ENCODE peak calls at places on chromosomes 7 and 10, in five cellular contexts. P, A, H, N and I are unnamed samples.

GRCh38 chr10:44393051-44393630 is 8.2 kb upstream of the CXCL12 start:
- DNase-seq in N (no peak), P (no peak), H (no peak), A (no peak), I (peak)

GRCh38 chr10:75646218-75646915 is 214.9 kb downstream of the LRMDA start:
- DNase-seq in N (no peak), P (no peak), A (no peak), H (no peak), I (peak)

GRCh38 chr7:33926535-33926934 is 21.2 kb downstream of the BMPER start:
- DNase-seq in A (no peak), P (no peak), H (no peak), N (no peak), I (no peak)

GRCh38 chr10:19683326-19683725 is 132.9 kb upstream of the PLXDC2 start:
- DNase-seq in P (no peak), A (no peak), H (no peak), N (no peak), I (no peak)

GRCh38 chr7:19210883-19211282 is 65.7 kb upstream of the FERD3L start:
- DNase-seq in P (no peak), H (no peak), N (no peak), A (no peak), I (no peak)

GRCh38 chr7:19011212-19011611 is 106.2 kb downstream of the TWIST1 start:
- DNase-seq in P (no peak), N (no peak), A (no peak), H (no peak), I (no peak)

GRCh38 chr7:353746-354325 is 63.9 kb downstream of the FOXL3 start:
- DNase-seq in A (no peak), P (no peak), H (no peak), N (no peak), I (no peak)

GRCh38 chr10:90969947-90970673 is 49.2 kb upstream of the ANKRD1 start:
- DNase-seq in H (no peak), A (no peak), N (no peak), P (no peak), I (no peak)

GRCh38 chr10:126585249-126585986 is 85.1 kb downstream of the C10orf90 start:
- DNase-seq in A (no peak), P (no peak), N (no peak), H (no peak), I (no peak)

GRCh38 chr7:38775503-38775902 is 133.5 kb downstream of the VPS41 start:
- DNase-seq in A (no peak), P (no peak), H (no peak), N (no peak), I (no peak)

GRCh38 chr7:129969881-129970446 is 17.2 kb upstream of the UBE2H start:
- DNase-seq in H (no peak), P (no peak), N (no peak), A (peak), I (no peak)

GRCh38 chr7:150737265-150738055 is at the start of gene GIMAP5:
- DNase-seq in A (no peak), H (no peak), P (no peak), N (peak), I (no peak)

GRCh38 chr10:11822031-11822756 is 962 bp upstream of the PROSER2 start:
- DNase-seq in H (no peak), P (no peak), N (no peak), A (no peak), I (no peak)

GRCh38 chr10:47030191-47030698 is 119.0 kb downstream of the PTPN20 start:
- DNase-seq in P (no peak), A (peak), N (no peak), H (no peak), I (no peak)

GRCh38 chr7:147419001-147419400 is 1171.6 kb upstream of the C7orf33 start:
- DNase-seq in N (no peak), A (no peak), H (no peak), P (no peak), I (no peak)

GRCh38 chr7:98210513-98211220 is 572 bp upstream of the BHLHA15 start:
- DNase-seq in H (no peak), P (peak), N (peak), A (no peak), I (no peak)

GRCh38 chr10:48506147-48506917 is 98.5 kb downstream of the ARHGAP22 start:
- DNase-seq in H (no peak), A (no peak), N (no peak), P (peak), I (peak)

GRCh38 chr10:47152861-47153349 is 147.1 kb upstream of the GDF10 start:
- DNase-seq in N (no peak), A (no peak), P (no peak), H (no peak), I (peak)

GRCh38 chr7:46806856-46807255 is 775.1 kb downstream of the TNS3 start:
- DNase-seq in N (no peak), P (no peak), A (no peak), H (no peak), I (no peak)

GRCh38 chr7:145169908-145170307 is 334.1 kb upstream of the TPK1 start:
- DNase-seq in A (no peak), P (no peak), N (no peak), H (no peak), I (no peak)

GRCh38 chr7:116259821-116260440 is 49.6 kb downstream of the TES start:
- DNase-seq in P (no peak), A (no peak), H (no peak), N (no peak), I (no peak)

GRCh38 chr7:98399903-98400537 is 870 bp downstream of the BAIAP2L1 start:
- DNase-seq in N (no peak), H (no peak), A (no peak), P (no peak), I (no peak)

GRCh38 chr7:34165927-34166550 is 260.7 kb downstream of the BMPER start:
- DNase-seq in H (no peak), P (no peak), N (no peak), A (no peak), I (no peak)

GRCh38 chr10:24897326-24897926 is 55.0 kb downstream of the PRTFDC1 start:
- DNase-seq in P (no peak), H (no peak), N (no peak), A (no peak), I (peak)

GRCh38 chr7:16753932-16754571 is 497 bp downstream of the TSPAN13 start:
- DNase-seq in A (peak), P (peak), N (peak), H (no peak), I (no peak)

GRCh38 chr10:110510730-110511129 is 13.0 kb downstream of the DUSP5 start:
- DNase-seq in H (no peak), P (no peak), A (no peak), N (peak), I (no peak)
- TF ChIP-seq POLR2A in H (no peak), P (no peak), A (no peak), N (no peak), I (no peak)

DNA sequence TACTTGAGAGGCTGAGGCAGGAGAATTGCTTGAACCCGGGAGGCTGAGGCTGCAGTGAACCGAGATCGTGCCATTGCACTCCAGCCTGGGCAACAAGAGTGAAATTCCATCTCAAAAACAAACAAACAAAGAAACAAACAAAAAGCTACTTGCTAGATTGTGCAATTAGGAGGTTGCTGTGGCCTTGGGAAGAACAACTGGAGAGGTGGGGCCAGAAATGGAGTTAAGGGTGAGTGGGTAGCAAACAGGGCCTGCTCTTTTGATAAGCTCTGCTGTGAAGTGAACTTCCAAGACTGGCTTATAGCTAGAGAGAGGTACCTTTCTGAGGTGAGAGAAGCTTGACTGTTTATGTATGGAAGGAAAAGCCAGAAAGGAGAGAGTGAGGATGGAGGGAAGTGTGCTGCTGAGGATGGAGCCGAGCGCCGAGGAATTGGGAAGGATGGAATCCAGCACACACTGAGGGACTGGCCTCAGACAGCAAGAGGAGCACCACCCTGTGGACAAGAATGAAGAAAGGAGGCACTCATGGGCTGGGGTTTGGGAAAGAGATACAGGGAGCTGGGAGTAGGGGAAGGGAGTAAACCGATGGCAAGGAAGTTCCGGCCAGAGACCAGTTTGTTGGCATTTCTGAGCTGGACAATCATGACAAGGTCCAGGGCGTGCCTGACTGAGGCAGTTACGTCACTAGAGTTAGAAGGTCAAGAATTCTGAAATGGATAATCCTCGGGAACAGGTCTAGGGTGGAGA is 7.0 kb upstream of the RPEL1 start:
- DNase-seq in A (no peak), N (peak), H (peak), P (no peak), I (no peak)
- TF ChIP-seq CTCF in A (no peak), N (no peak), H (no peak), P (no peak), I (peak)

DNA sequence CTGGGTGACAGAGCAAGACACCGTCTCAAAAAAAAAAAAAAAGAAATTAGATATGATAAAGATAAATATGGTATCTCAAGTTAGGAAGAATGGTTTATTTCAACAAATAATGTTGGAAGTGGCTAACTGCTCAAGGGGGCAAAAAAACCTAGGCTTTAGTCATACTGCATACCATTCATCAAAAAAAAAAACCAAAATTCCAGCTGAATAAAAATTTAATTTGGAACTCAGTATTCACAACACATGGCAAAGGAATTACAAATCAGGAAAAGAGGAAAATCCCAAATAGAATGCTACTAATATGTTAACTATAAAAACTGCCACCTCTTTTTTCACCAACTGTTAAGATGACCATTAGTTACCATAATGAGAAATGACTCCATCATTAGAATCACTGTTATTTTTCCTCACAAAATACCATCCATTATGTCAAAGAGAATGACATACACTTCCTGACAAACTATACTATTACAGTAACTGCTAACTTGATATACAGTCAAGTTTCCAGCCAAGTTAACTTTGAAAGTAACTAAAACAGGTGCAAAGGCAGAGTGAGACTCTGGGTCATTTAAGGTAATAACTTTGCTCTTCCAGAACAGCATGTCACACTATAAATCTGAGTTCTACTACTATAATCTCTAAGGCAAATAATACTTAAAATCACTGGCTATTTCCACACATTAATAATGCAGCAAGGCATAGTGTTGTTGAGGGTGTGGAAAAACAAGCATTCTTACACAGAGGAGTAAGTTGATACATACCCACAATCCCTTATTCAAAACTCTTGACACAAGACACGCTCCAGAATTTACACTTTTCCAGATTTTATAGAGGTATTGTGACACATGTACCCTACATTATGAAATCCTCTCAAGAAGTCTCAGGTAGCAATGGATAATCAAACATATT is 10.2 kb downstream of the KBTBD2 start:
- DNase-seq in H (no peak), A (no peak), N (no peak), P (no peak), I (no peak)
- H3K4me3 ChIP-seq in H (no peak), A (no peak), N (no peak), P (no peak), I (no peak)

DNA sequence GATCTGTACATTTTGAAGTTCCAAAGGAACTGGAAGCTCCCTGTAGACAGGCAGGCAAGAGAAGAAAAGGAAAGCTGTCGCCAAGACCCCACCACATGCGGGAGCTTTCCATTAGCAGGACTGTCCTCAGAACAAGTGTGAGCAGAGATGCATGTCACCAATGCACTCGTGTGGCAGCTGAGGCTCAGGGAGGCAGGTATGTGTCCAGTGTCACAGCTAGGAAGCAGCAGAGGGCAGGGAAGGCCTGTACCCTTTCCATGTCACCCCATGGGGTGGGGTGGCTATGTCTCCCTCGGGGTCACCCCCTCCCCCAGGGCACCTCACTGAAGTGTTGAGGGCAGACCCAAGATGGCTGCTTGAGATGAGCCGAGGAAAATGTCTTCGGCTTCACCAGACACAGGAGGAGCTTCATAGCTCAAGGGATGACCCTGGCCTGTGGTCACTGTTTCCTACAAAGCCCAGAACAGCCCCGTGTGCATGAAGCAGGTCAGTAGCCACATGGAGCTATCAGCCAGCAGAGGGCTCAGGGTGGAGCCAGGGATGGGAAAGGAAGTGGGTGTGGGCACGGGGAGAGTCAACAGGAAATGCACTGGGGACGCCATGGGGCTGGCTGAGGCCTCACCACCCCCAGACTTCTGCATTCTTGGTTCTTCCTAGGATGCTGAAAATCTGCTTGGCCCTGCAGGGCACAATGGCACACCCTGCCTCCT is 96.6 kb downstream of the FAM53B start:
- DNase-seq in A (no peak), H (peak), P (no peak), N (peak), I (no peak)
- TF ChIP-seq POLR2A in A (no peak), H (no peak), P (no peak), N (no peak), I (no peak)

DNA sequence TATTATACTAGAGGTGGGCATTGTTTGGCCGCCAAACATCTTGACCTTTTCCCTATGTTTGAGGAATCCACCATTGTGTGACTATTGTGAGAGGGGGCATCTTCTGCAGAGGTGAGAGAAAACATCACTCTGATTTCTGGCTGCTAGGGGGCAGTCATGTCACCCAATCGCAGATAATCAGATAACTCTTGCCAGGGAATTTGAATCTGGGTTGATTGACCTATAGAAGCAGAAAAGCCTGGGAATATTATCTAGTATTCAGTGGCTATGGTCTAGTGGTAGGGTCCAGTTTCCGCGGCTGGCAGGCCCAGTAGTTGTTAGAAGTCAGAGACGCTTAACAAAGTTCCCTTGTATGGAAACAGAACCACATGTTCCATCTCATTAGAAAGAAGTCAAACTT is 808.5 kb downstream of the PHTF2 start:
- DNase-seq in A (no peak), P (no peak), H (no peak), N (no peak), I (no peak)
- TF ChIP-seq CTCF in A (no peak), P (no peak), H (no peak), N (no peak), I (peak)

GRCh38 chr10:129048513-129048912 is 418.5 kb upstream of the MGMT start:
- DNase-seq in P (no peak), H (no peak), A (no peak), N (no peak), I (no peak)

GRCh38 chr10:129046074-129046681 is 420.9 kb upstream of the MGMT start:
- DNase-seq in N (no peak), H (peak), P (no peak), A (no peak), I (no peak)

GRCh38 chr10:129047585-129047984 is 419.5 kb upstream of the MGMT start:
- DNase-seq in N (no peak), P (no peak), H (no peak), A (no peak), I (no peak)

GRCh38 chr10:129047001-129047400 is 420.0 kb upstream of the MGMT start:
- DNase-seq in P (no peak), N (no peak), A (no peak), H (no peak), I (no peak)

DNA sequence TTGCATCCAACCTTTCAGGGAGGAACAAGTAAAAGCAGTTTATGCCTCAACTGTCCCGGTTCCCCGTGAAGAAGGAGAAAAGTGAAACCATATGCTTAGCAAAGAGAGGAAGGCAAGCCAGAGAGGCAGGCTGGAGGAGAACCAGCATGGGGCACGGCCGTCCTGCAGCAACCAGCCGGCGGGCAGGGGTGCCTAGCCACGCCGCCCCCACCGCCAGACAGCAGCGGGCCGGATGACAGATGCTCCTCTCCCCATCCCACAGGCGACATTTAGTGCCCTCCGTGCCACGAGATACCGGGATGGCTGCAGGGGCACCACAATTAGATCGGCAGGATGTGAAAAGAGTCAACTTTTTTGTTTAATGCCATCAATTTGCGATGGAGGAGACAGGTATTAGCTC is 421.4 kb upstream of the MGMT start:
- DNase-seq in H (no peak), P (no peak), A (no peak), N (no peak), I (no peak)
- H3K4me3 ChIP-seq in H (peak), P (no peak), A (peak), N (no peak), I (peak)

DNA sequence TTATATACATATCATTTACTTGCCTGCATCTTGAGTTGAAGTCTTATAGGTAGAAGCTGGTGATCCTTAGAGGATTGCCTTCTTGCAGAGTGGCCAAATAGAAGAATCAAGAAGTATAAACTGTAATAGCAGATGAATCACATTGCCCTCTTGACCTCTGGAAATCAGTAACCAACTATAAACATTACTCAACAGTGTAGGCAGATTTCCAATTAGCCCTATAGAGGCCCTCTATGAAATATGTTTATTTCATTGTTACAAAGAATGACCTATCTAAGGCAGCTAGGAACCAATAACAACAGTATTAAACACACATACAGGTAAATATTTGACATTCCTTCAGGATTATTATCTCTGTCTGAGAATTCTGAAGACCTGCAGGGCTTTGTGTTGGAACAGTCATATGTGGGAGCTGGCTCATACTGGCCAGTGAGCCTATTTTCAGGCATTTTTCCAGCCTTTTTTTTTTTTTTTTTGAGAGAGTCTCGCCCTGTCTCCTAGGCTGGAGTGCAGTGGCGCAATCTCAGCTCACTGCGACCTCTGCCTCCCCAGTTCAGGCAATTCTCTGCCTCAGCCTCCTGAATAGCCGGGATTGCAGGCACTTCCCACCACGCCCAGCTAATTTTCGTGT is 7.2 kb upstream of the SRI start:
- DNase-seq in H (no peak), N (peak), A (no peak), P (no peak), I (no peak)
- TF ChIP-seq POLR2A in H (no peak), N (peak), A (no peak), P (no peak), I (no peak)